ENCODE peak calls at places on chromosome 1, in nine cellular contexts. One of them, this sample, is unnamed.

GRCh38 chr1:93904228-93904627 is 5.0 kb downstream of the GCLM start:
- DNase-seq in tibial artery: no peak
- DNase-seq in Calu3: no peak
- DNase-seq in left lung: no peak
- DNase-seq in SK-N-SH: no peak
- DNase-seq in left ventricle myocardium inferior: no peak
- DNase-seq in right lobe of liver: no peak
- DNase-seq in neural crest cell: no peak
- DNase-seq in AG09319: no peak
- DNase-seq in this sample: no peak

GRCh38 chr1:158019177-158019868 is 25.9 kb downstream of the KIRREL1 start:
- DNase-seq in tibial artery: peak; percentile 74
- DNase-seq in Calu3: peak; percentile 74
- DNase-seq in left lung: no peak
- DNase-seq in SK-N-SH: no peak
- DNase-seq in left ventricle myocardium inferior: no peak
- DNase-seq in right lobe of liver: no peak
- DNase-seq in neural crest cell: no peak
- DNase-seq in AG09319: peak; percentile 77
- DNase-seq in this sample: no peak

GRCh38 chr1:34742667-34743270 is 12.1 kb upstream of the GJB5 start:
- DNase-seq in tibial artery: peak; percentile 61
- DNase-seq in Calu3: peak; percentile 95
- DNase-seq in left lung: peak; percentile 93
- DNase-seq in SK-N-SH: peak; percentile 91
- DNase-seq in left ventricle myocardium inferior: peak; percentile 69
- DNase-seq in right lobe of liver: peak; percentile 83
- DNase-seq in neural crest cell: peak; percentile 94
- DNase-seq in AG09319: peak; percentile 4
- DNase-seq in this sample: peak; percentile 96

GRCh38 chr1:34696230-34696629 is 58.6 kb upstream of the GJB5 start:
- DNase-seq in tibial artery: no peak
- DNase-seq in Calu3: peak; percentile 23
- DNase-seq in left lung: no peak
- DNase-seq in SK-N-SH: peak; percentile 54
- DNase-seq in left ventricle myocardium inferior: no peak
- DNase-seq in right lobe of liver: no peak
- DNase-seq in neural crest cell: no peak
- DNase-seq in AG09319: no peak
- DNase-seq in this sample: no peak

GRCh38 chr1:225448146-225448805 is 20.4 kb upstream of the LBR start:
- DNase-seq in tibial artery: no peak
- DNase-seq in Calu3: no peak
- DNase-seq in left lung: no peak
- DNase-seq in SK-N-SH: no peak
- DNase-seq in left ventricle myocardium inferior: no peak
- DNase-seq in right lobe of liver: no peak
- DNase-seq in neural crest cell: no peak
- DNase-seq in AG09319: no peak
- DNase-seq in this sample: no peak

GRCh38 chr1:28642056-28642846 is 616 bp downstream of the TAF12 start:
- DNase-seq in tibial artery: no peak
- DNase-seq in Calu3: peak; percentile 18
- DNase-seq in left lung: no peak
- DNase-seq in SK-N-SH: no peak
- DNase-seq in left ventricle myocardium inferior: no peak
- DNase-seq in right lobe of liver: peak; percentile 28
- DNase-seq in neural crest cell: peak; percentile 6
- DNase-seq in AG09319: no peak
- DNase-seq in this sample: no peak

GRCh38 chr1:227391204-227391603 is 72.9 kb upstream of the CDC42BPA start:
- DNase-seq in tibial artery: no peak
- DNase-seq in Calu3: no peak
- DNase-seq in left lung: no peak
- DNase-seq in SK-N-SH: no peak
- DNase-seq in left ventricle myocardium inferior: no peak
- DNase-seq in right lobe of liver: no peak
- DNase-seq in neural crest cell: no peak
- DNase-seq in AG09319: no peak
- DNase-seq in this sample: no peak

GRCh38 chr1:43493661-43494450 is 36.8 kb upstream of the PTPRF start:
- DNase-seq in tibial artery: no peak
- DNase-seq in Calu3: no peak
- DNase-seq in left lung: no peak
- DNase-seq in SK-N-SH: no peak
- DNase-seq in left ventricle myocardium inferior: no peak
- DNase-seq in right lobe of liver: no peak
- DNase-seq in neural crest cell: no peak
- DNase-seq in AG09319: no peak
- DNase-seq in this sample: no peak

GRCh38 chr1:1083181-1084027 is 9.3 kb upstream of the RNF223 start:
- DNase-seq in tibial artery: peak; percentile 17
- DNase-seq in Calu3: no peak
- DNase-seq in left lung: peak; percentile 71
- DNase-seq in SK-N-SH: no peak
- DNase-seq in left ventricle myocardium inferior: peak; percentile 12
- DNase-seq in right lobe of liver: no peak
- DNase-seq in neural crest cell: no peak
- DNase-seq in AG09319: no peak
- DNase-seq in this sample: no peak

GRCh38 chr1:175714350-175714749 is 29.0 kb downstream of the TNR start:
- DNase-seq in tibial artery: no peak
- DNase-seq in Calu3: no peak
- DNase-seq in left lung: no peak
- DNase-seq in SK-N-SH: no peak
- DNase-seq in left ventricle myocardium inferior: no peak
- DNase-seq in right lobe of liver: no peak
- DNase-seq in neural crest cell: no peak
- DNase-seq in AG09319: no peak
- DNase-seq in this sample: no peak

GRCh38 chr1:20366766-20367602 is 76.3 kb downstream of the VWA5B1 start:
- DNase-seq in tibial artery: no peak
- DNase-seq in Calu3: peak; percentile 61
- DNase-seq in left lung: no peak
- DNase-seq in SK-N-SH: peak; percentile 79
- DNase-seq in left ventricle myocardium inferior: peak; percentile 27
- DNase-seq in right lobe of liver: no peak
- DNase-seq in neural crest cell: peak; percentile 46
- DNase-seq in AG09319: no peak
- DNase-seq in this sample: peak; percentile 81

GRCh38 chr1:107141491-107142369 is 891 bp downstream of the NTNG1 start:
- DNase-seq in tibial artery: no peak
- DNase-seq in Calu3: peak; percentile 10
- DNase-seq in left lung: peak; percentile 77
- DNase-seq in SK-N-SH: peak; percentile 44
- DNase-seq in left ventricle myocardium inferior: no peak
- DNase-seq in right lobe of liver: peak; percentile 18
- DNase-seq in neural crest cell: peak; percentile 8
- DNase-seq in AG09319: peak; percentile 35
- DNase-seq in this sample: no peak

GRCh38 chr1:232143315-232143886 is 486.5 kb downstream of the SIPA1L2 start:
- DNase-seq in tibial artery: no peak
- DNase-seq in Calu3: no peak
- DNase-seq in left lung: no peak
- DNase-seq in SK-N-SH: no peak
- DNase-seq in left ventricle myocardium inferior: no peak
- DNase-seq in right lobe of liver: no peak
- DNase-seq in neural crest cell: no peak
- DNase-seq in AG09319: no peak
- DNase-seq in this sample: no peak

GRCh38 chr1:79129914-79130313 is 123.4 kb upstream of the ADGRL4 start:
- DNase-seq in tibial artery: no peak
- DNase-seq in Calu3: no peak
- DNase-seq in left lung: no peak
- DNase-seq in SK-N-SH: peak; percentile 38
- DNase-seq in left ventricle myocardium inferior: no peak
- DNase-seq in right lobe of liver: no peak
- DNase-seq in neural crest cell: no peak
- DNase-seq in AG09319: no peak
- DNase-seq in this sample: no peak

GRCh38 chr1:17465186-17465585 is 25.7 kb upstream of the RCC2 start:
- DNase-seq in tibial artery: no peak
- DNase-seq in Calu3: no peak
- DNase-seq in left lung: no peak
- DNase-seq in SK-N-SH: no peak
- DNase-seq in left ventricle myocardium inferior: no peak
- DNase-seq in right lobe of liver: no peak
- DNase-seq in neural crest cell: no peak
- DNase-seq in AG09319: no peak
- DNase-seq in this sample: no peak

GRCh38 chr1:180994262-180994661 is 28.4 kb downstream of the STX6 start:
- DNase-seq in tibial artery: no peak
- DNase-seq in Calu3: no peak
- DNase-seq in left lung: no peak
- DNase-seq in SK-N-SH: no peak
- DNase-seq in left ventricle myocardium inferior: no peak
- DNase-seq in right lobe of liver: no peak
- DNase-seq in neural crest cell: no peak
- DNase-seq in AG09319: no peak
- DNase-seq in this sample: no peak

GRCh38 chr1:22290611-22291010 is 147.7 kb upstream of the WNT4 start:
- DNase-seq in tibial artery: no peak
- DNase-seq in Calu3: no peak
- DNase-seq in left lung: no peak
- DNase-seq in SK-N-SH: no peak
- DNase-seq in left ventricle myocardium inferior: no peak
- DNase-seq in right lobe of liver: no peak
- DNase-seq in neural crest cell: no peak
- DNase-seq in AG09319: no peak
- DNase-seq in this sample: no peak

GRCh38 chr1:63403386-63403785 is 36.0 kb downstream of the ALG6 start:
- DNase-seq in tibial artery: no peak
- DNase-seq in Calu3: no peak
- DNase-seq in left lung: no peak
- DNase-seq in SK-N-SH: no peak
- DNase-seq in left ventricle myocardium inferior: no peak
- DNase-seq in right lobe of liver: no peak
- DNase-seq in neural crest cell: no peak
- DNase-seq in AG09319: no peak
- DNase-seq in this sample: no peak

GRCh38 chr1:11857164-11857853 is 1.4 kb downstream of the NPPB start:
- DNase-seq in tibial artery: no peak
- DNase-seq in Calu3: no peak
- DNase-seq in left lung: no peak
- DNase-seq in SK-N-SH: no peak
- DNase-seq in left ventricle myocardium inferior: no peak
- DNase-seq in right lobe of liver: no peak
- DNase-seq in neural crest cell: no peak
- DNase-seq in AG09319: no peak
- DNase-seq in this sample: no peak

GRCh38 chr1:43632135-43632670 is 17.7 kb upstream of the KDM4A start:
- DNase-seq in tibial artery: no peak
- DNase-seq in Calu3: no peak
- DNase-seq in left lung: no peak
- DNase-seq in SK-N-SH: no peak
- DNase-seq in left ventricle myocardium inferior: no peak
- DNase-seq in right lobe of liver: no peak
- DNase-seq in neural crest cell: no peak
- DNase-seq in AG09319: no peak
- DNase-seq in this sample: no peak

GRCh38 chr1:30403061-30403645 is 320.2 kb downstream of the MATN1 start:
- DNase-seq in tibial artery: no peak
- DNase-seq in Calu3: no peak
- DNase-seq in left lung: no peak
- DNase-seq in SK-N-SH: no peak
- DNase-seq in left ventricle myocardium inferior: no peak
- DNase-seq in right lobe of liver: no peak
- DNase-seq in neural crest cell: no peak
- DNase-seq in AG09319: no peak
- DNase-seq in this sample: no peak

DNA sequence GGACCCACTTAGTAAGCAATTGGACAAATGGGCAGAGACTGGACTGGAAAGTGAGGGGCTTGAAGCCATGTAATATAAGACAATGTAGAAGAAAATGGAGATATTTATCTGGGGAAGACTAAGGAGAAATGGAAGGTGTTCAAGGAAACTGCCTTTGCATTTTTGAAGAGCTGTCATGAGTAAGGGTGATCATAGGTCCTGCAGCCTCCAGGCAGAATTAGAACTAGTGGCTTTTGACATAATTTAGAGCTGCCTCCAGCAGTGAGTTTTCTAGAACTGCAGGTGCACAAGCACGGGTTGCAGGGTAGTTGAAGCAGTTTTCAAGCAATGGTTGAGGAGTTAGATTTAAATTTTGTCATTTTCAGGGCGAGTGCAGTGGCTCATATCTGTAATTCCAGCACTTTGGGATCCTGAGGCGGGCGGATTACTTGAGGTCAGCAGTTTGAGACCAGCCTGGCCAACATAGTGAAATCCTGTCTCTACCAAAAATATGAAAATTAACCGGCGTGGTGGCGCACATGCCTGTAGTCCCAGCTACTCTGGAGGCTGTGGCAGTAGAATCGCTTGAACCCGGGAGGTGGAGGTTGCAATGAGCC is 3.7 kb upstream of the CDC14A start:
- DNase-seq in tibial artery: no peak
- DNase-seq in Calu3: no peak
- DNase-seq in left lung: no peak
- DNase-seq in SK-N-SH: no peak
- DNase-seq in left ventricle myocardium inferior: no peak
- DNase-seq in right lobe of liver: no peak
- DNase-seq in neural crest cell: no peak
- DNase-seq in AG09319: no peak
- DNase-seq in this sample: no peak
- TF ChIP-seq CTCF in tibial artery: no peak
- TF ChIP-seq CTCF in Calu3: no peak
- TF ChIP-seq CTCF in left lung: no peak
- TF ChIP-seq CTCF in SK-N-SH: no peak
- TF ChIP-seq CTCF in left ventricle myocardium inferior: no peak
- TF ChIP-seq CTCF in right lobe of liver: no peak
- TF ChIP-seq CTCF in neural crest cell: no peak
- TF ChIP-seq CTCF in AG09319: no peak
- TF ChIP-seq CTCF in this sample: no peak

GRCh38 chr1:2178875-2179274 is 15.7 kb downstream of the FAAP20 start:
- DNase-seq in tibial artery: no peak
- DNase-seq in Calu3: no peak
- DNase-seq in left lung: no peak
- DNase-seq in SK-N-SH: no peak
- DNase-seq in left ventricle myocardium inferior: no peak
- DNase-seq in right lobe of liver: no peak
- DNase-seq in neural crest cell: no peak
- DNase-seq in AG09319: no peak
- DNase-seq in this sample: peak; percentile 18
- TF ChIP-seq CTCF in tibial artery: no peak
- TF ChIP-seq CTCF in Calu3: no peak
- TF ChIP-seq CTCF in left lung: no peak
- TF ChIP-seq CTCF in SK-N-SH: no peak
- TF ChIP-seq CTCF in left ventricle myocardium inferior: no peak
- TF ChIP-seq CTCF in right lobe of liver: no peak
- TF ChIP-seq CTCF in neural crest cell: no peak
- TF ChIP-seq CTCF in AG09319: no peak
- TF ChIP-seq CTCF in this sample: no peak

GRCh38 chr1:228725178-228725577 is 10.1 kb upstream of the RHOU start:
- DNase-seq in tibial artery: no peak
- DNase-seq in Calu3: no peak
- DNase-seq in left lung: no peak
- DNase-seq in SK-N-SH: no peak
- DNase-seq in left ventricle myocardium inferior: no peak
- DNase-seq in right lobe of liver: no peak
- DNase-seq in neural crest cell: no peak
- DNase-seq in AG09319: no peak
- DNase-seq in this sample: no peak
- TF ChIP-seq CTCF in tibial artery: no peak
- TF ChIP-seq CTCF in Calu3: no peak
- TF ChIP-seq CTCF in left lung: no peak
- TF ChIP-seq CTCF in SK-N-SH: no peak
- TF ChIP-seq CTCF in left ventricle myocardium inferior: no peak
- TF ChIP-seq CTCF in right lobe of liver: no peak
- TF ChIP-seq CTCF in neural crest cell: no peak
- TF ChIP-seq CTCF in AG09319: no peak
- TF ChIP-seq CTCF in this sample: no peak

GRCh38 chr1:88683848-88684481 is at the start of gene PKN2:
- DNase-seq in tibial artery: peak; percentile 97
- DNase-seq in Calu3: peak; percentile 98
- DNase-seq in left lung: peak; percentile 99
- DNase-seq in SK-N-SH: peak; percentile 97
- DNase-seq in left ventricle myocardium inferior: peak; percentile 97
- DNase-seq in right lobe of liver: peak; percentile 99
- DNase-seq in neural crest cell: peak; percentile 91
- DNase-seq in AG09319: peak; percentile 97
- DNase-seq in this sample: peak; percentile 97
- TF ChIP-seq CTCF in tibial artery: peak; percentile 35
- TF ChIP-seq CTCF in Calu3: no peak
- TF ChIP-seq CTCF in left lung: peak; percentile 15
- TF ChIP-seq CTCF in SK-N-SH: no peak
- TF ChIP-seq CTCF in left ventricle myocardium inferior: peak; percentile 44
- TF ChIP-seq CTCF in right lobe of liver: peak; percentile 29
- TF ChIP-seq CTCF in neural crest cell: peak; percentile 43
- TF ChIP-seq CTCF in AG09319: peak; percentile 17
- TF ChIP-seq CTCF in this sample: no peak

This sample was measured in glutamatergic neuron.